ENCODE peak calls at places on chromosomes 11 and 22, in eight cellular contexts. A is fibroblast of the aortic adventitia, U is dorsolateral prefrontal cortex, T is AG09309, Q is epithelial cell of esophagus, G is coronary artery, W is endodermal cell, L is kidney epithelial cell. S is an unnamed sample.

GRCh38 chr11:31699066-31699465 is 112.1 kb downstream of the PAX6 start:
- DNase-seq in U (no peak), A (no peak), Q (no peak), T (no peak), L (no peak), W (no peak), G (no peak), S (no peak)

GRCh38 chr11:72764503-72764902 is 12.3 kb upstream of the ARAP1 start:
- DNase-seq in Q (no peak), T (no peak), W (peak), L (no peak), A (no peak), U (no peak), G (no peak), S (no peak)

GRCh38 chr11:86632499-86633269 is 39.7 kb downstream of the ME3 start:
- DNase-seq in A (peak), Q (peak), W (peak), G (no peak), L (peak), U (no peak), T (peak), S (peak)

GRCh38 chr11:75570559-75571139 is 8.6 kb downstream of the SERPINH1 start:
- DNase-seq in W (no peak), T (no peak), Q (no peak), G (no peak), U (no peak), L (no peak), A (no peak), S (no peak)

GRCh38 chr11:19561011-19561410 is 151.6 kb upstream of the NAV2 start:
- DNase-seq in U (no peak), L (no peak), W (no peak), Q (no peak), T (no peak), G (no peak), A (no peak), S (no peak)

GRCh38 chr11:19374189-19374588 is 133.4 kb upstream of the E2F8 start:
- DNase-seq in L (peak), G (peak), W (no peak), A (peak), U (no peak), T (peak), Q (peak), S (no peak)

GRCh38 chr11:46984987-46985386 is 48.4 kb downstream of the CSTPP1 start:
- DNase-seq in U (no peak), A (no peak), T (no peak), G (no peak), Q (no peak), W (no peak), L (no peak), S (no peak)

GRCh38 chr11:19181673-19182261 is 20.0 kb downstream of the CSRP3 start:
- DNase-seq in L (no peak), T (no peak), W (no peak), A (peak), G (no peak), Q (no peak), U (no peak), S (no peak)

GRCh38 chr11:76232026-76232665 is 25.8 kb upstream of the WNT11 start:
- DNase-seq in W (no peak), U (no peak), Q (no peak), A (no peak), T (no peak), G (no peak), L (no peak), S (no peak)

GRCh38 chr11:67611704-67612587 is 5.2 kb downstream of the NDUFV1 start:
- DNase-seq in T (no peak), G (no peak), L (no peak), A (no peak), U (no peak), W (peak), Q (no peak), S (no peak)

GRCh38 chr11:71127806-71128205 is 124.6 kb downstream of the SHANK2 start:
- DNase-seq in A (no peak), U (no peak), G (no peak), L (no peak), W (no peak), T (no peak), Q (no peak), S (no peak)

GRCh38 chr22:50115693-50116092 is 25.9 kb downstream of the MOV10L1 start:
- DNase-seq in U (no peak), W (no peak), Q (no peak), G (no peak), L (no peak), A (peak), T (no peak), S (no peak)

GRCh38 chr11:94635072-94635471 is 67.9 kb downstream of the PIWIL4 start:
- DNase-seq in G (no peak), Q (no peak), L (no peak), U (no peak), W (no peak), A (no peak), T (no peak), S (no peak)

GRCh38 chr11:199782-200181 is 6.9 kb downstream of the SCGB1C1 start:
- DNase-seq in A (no peak), W (peak), G (peak), U (no peak), Q (no peak), T (no peak), L (no peak), S (no peak)

GRCh38 chr11:125404811-125405481 is 91.1 kb downstream of the FEZ1 start:
- DNase-seq in G (peak), T (no peak), Q (peak), A (peak), W (peak), L (no peak), U (peak), S (no peak)

GRCh38 chr11:128837627-128838026 is 29.5 kb downstream of the KCNJ1 start:
- DNase-seq in W (no peak), A (no peak), Q (no peak), T (no peak), U (no peak), G (no peak), L (no peak), S (no peak)

GRCh38 chr22:31956360-31956759 is 12.0 kb downstream of the YWHAH start:
- DNase-seq in L (no peak), W (no peak), T (no peak), A (no peak), Q (no peak), U (no peak), G (no peak), S (no peak)

GRCh38 chr11:107478922-107479321 is 21.3 kb upstream of the CWF19L2 start:
- DNase-seq in G (no peak), W (no peak), A (no peak), U (no peak), Q (no peak), L (no peak), T (no peak), S (no peak)

GRCh38 chr11:64894070-64894811 is 15.8 kb upstream of the EHD1 start:
- DNase-seq in T (no peak), U (peak), Q (peak), G (peak), A (peak), W (peak), L (no peak), S (no peak)
- H3K4me3 ChIP-seq in T (no peak), U (no peak), Q (no peak), G (no peak), A (no peak), W (no peak), L (no peak), S (no peak)

DNA sequence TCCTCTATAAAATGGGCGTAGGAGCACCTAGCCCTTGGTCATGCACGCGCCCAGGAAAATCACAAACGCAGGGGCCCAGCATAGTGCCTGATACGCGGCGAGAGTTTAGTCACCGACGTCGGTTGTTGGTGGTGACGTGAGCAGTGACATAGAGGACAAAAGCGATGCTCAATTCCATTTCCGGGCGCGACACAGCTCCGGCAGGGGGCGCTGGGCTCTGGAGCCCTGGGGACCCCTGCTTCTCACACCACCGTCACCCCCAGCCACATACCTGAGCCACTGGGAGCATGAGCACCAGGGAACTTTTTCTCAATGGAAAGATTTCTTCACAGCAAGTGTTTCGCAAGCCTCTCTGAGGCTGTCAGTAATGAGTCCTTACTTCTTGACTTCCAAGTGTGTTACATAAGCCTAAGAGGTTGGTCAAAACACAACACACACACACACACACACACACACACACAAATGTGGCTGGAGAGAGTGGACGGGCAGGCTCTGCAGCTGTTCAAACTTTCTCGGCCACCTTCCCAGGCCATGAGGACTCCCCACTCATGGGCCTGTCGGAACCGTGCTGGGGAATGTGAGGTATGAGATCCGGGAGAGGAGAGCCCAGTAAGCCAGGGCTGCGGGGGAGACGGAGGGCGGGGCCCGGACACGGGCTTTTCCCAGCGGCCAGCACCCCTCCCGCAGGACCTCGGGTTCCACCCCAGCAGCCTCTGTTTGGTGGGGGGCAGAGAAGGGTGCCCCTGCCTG is 36.9 kb upstream of the LINC01488 start:
- DNase-seq in T (peak), L (peak), Q (peak), W (peak), G (peak), A (peak), U (no peak), S (no peak)
- TF ChIP-seq CTCF in T (peak), L (peak), Q (no peak), W (peak), G (no peak), A (peak), U (peak), S (peak)

GRCh38 chr11:113473983-113474361 is 1.2 kb downstream of the DRD2 start:
- DNase-seq in A (peak), T (no peak), G (no peak), U (no peak), W (no peak), Q (no peak), L (no peak), S (no peak)

GRCh38 chr11:113476553-113476952 is 1.4 kb upstream of the DRD2 start:
- DNase-seq in U (no peak), A (no peak), W (no peak), Q (no peak), L (no peak), G (no peak), T (no peak), S (no peak)

GRCh38 chr11:113477321-113477720 is 2.1 kb upstream of the DRD2 start:
- DNase-seq in L (no peak), A (no peak), G (no peak), T (no peak), W (peak), Q (no peak), U (no peak), S (no peak)

GRCh38 chr11:113475160-113475761 is at the start of gene DRD2:
- DNase-seq in W (peak), A (no peak), L (no peak), T (no peak), Q (peak), U (no peak), G (no peak), S (no peak)

GRCh38 chr11:113474362-113475159 is 637 bp downstream of the DRD2 start:
- DNase-seq in T (peak), W (peak), U (peak), L (peak), A (peak), G (no peak), Q (peak), S (peak)
- H3K4me3 ChIP-seq in T (no peak), W (peak), U (peak), L (no peak), A (no peak), G (peak), Q (no peak), S (peak)

DNA sequence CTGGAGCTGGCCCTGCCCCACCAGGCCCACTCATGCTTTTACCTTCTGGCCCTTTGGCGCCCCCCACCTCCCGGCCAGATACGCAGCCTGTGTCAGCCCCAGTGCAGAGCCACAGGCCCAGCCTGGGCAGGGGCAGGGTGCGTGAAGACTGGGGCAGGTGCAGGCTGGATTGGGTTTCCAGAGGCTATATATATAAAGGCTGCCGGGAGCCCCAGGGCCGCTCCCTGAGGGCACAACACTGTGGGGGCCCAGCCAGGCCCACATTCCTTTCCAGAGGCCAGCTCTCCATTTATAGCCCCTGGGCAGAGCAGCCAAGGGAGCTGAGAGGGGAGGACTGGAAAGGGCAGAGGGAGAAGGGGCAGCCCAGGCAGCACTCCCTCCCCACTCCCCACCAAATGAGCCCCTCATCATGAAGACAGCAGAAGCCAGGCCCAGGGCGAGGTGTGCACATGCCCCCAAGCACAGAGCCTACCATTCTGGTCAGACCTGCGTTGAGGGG is 5.0 kb upstream of the MYOD1 start:
- DNase-seq in U (no peak), W (peak), Q (no peak), L (no peak), A (no peak), T (no peak), G (no peak), S (no peak)
- TF ChIP-seq CTCF in U (no peak), W (peak), Q (no peak), L (no peak), A (no peak), T (no peak), G (no peak), S (no peak)

GRCh38 chr22:26579331-26579886 is 10.5 kb downstream of the TPST2 start:
- DNase-seq in U (no peak), L (no peak), G (no peak), W (no peak), T (no peak), A (no peak), Q (no peak), S (no peak)
- H3K4me3 ChIP-seq in U (no peak), L (no peak), G (no peak), W (no peak), T (no peak), A (no peak), Q (no peak), S (no peak)

GRCh38 chr11:120974466-120974865 is 49.4 kb upstream of the TBCEL start:
- DNase-seq in L (no peak), T (no peak), W (no peak), U (no peak), G (no peak), Q (no peak), A (no peak), S (no peak)
- TF ChIP-seq CTCF in L (no peak), T (no peak), W (no peak), U (no peak), G (no peak), Q (no peak), A (no peak), S (no peak)

DNA sequence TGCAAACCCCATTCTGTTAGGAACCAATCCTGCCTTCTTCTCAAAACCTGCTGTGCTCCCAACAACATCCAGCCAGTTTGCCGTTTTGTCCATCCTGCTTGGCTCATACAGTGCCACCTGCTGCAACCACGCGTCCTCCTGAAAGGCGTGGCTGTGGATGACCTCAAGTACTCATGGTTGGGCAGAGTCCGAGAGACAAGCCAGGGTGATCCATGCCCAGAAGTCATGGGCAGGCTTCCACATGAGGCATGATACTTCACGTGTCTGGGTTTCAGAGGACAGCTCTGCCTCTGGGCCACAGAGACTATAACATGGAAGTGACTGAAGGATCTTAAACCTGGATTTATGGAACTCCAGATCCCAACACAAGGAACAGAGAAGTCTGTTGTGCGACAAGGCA is 15.5 kb downstream of the CARS1 start:
- DNase-seq in W (no peak), T (no peak), L (no peak), Q (no peak), G (no peak), U (no peak), A (no peak), S (no peak)
- H3K4me3 ChIP-seq in W (no peak), T (no peak), L (no peak), Q (no peak), G (no peak), U (no peak), A (no peak), S (no peak)

GRCh38 chr11:131913267-131913666 is 542.9 kb downstream of the NTM start:
- DNase-seq in A (no peak), T (no peak), W (no peak), G (no peak), Q (no peak), U (no peak), L (no peak), S (no peak)

GRCh38 chr11:131917634-131918384 is 547.4 kb downstream of the NTM start:
- DNase-seq in G (no peak), A (no peak), W (no peak), Q (no peak), T (no peak), L (no peak), U (no peak), S (no peak)

GRCh38 chr11:131916633-131917032 is 546.2 kb downstream of the NTM start:
- DNase-seq in T (no peak), U (no peak), Q (no peak), L (no peak), W (no peak), G (no peak), A (no peak), S (no peak)

GRCh38 chr11:131912127-131912526 is 541.7 kb downstream of the NTM start:
- DNase-seq in G (no peak), L (no peak), Q (no peak), U (no peak), A (no peak), T (no peak), W (no peak), S (no peak)

DNA sequence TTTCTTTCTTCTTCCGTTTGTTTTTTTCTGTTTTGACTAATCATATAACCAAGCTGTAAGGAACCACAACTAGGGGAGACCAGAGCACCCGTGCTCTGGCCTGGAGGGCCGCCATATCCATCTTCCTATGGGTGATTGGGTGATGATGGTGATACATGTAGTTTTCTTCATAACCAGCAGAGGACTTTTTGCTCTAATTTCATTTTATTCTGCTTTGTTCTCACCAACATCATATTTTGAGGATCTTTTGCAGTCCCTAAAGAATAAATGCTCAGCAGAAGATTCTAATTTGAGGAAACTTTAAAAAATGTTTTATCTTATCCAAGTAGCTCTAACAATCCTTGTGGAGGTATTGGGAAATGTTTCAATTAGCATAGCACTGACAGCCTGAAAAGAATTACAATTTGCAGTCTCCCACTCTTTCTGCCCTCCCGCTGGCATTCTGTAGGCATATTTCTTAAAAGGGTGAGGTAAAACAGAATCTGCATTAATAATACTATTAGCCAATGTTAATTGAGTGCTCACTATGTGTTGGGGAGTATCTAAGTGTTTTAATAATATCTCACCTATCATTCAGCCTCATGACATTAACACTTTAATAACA is 544.0 kb downstream of the NTM start:
- DNase-seq in U (no peak), T (no peak), W (no peak), L (no peak), G (no peak), Q (peak), A (peak), S (no peak)
- TF ChIP-seq CTCF in U (peak), T (peak), W (peak), L (peak), G (no peak), Q (peak), A (peak), S (peak)

GRCh38 chr11:64643258-64643881 is 52.4 kb downstream of the SLC22A12 start:
- DNase-seq in G (no peak), L (no peak), Q (no peak), U (peak), W (peak), T (no peak), A (no peak), S (no peak)
- H3K4me3 ChIP-seq in G (peak), L (no peak), Q (no peak), U (peak), W (no peak), T (no peak), A (no peak), S (no peak)